ENCODE peak calls at places on chromosomes 3 and 15, in four cellular contexts. W, I, K and G are unnamed samples. For H3K4me1, the result is how much of the 10 kb centered on the place peaks cover.

GRCh38 chr3:34924961-34925360 is 714.4 kb upstream of the ARPP21 start:
- DNase-seq in W (no peak), I (no peak), K (no peak), G (no peak)

GRCh38 chr15:54373332-54373731 is 395.1 kb downstream of the UNC13C start:
- DNase-seq in W (no peak), I (no peak), K (no peak), G (no peak)

GRCh38 chr3:143450656-143451055 is 331.1 kb downstream of the CHST2 start:
- DNase-seq in W (no peak), I (no peak), K (no peak), G (no peak)

GRCh38 chr15:91271565-91272153 is 171.6 kb downstream of the SV2B start:
- DNase-seq in W (peak), I (peak), K (peak), G (no peak)

GRCh38 chr15:100112061-100112420 is 229.7 kb downstream of the ADAMTS17 start:
- DNase-seq in W (no peak), I (no peak), K (no peak), G (peak)

GRCh38 chr15:67063689-67064606 is 1.5 kb upstream of the SMAD3 start:
- DNase-seq in W (no peak), I (peak), K (peak), G (peak)

GRCh38 chr3:72970942-72971341 is 25.7 kb upstream of the PPP4R2 start:
- DNase-seq in W (no peak), I (no peak), K (no peak), G (no peak)

GRCh38 chr15:60648928-60649679 is 170.2 kb upstream of the ICE2 start:
- DNase-seq in W (no peak), I (no peak), K (no peak), G (no peak)

GRCh38 chr3:56154297-56154696 is 314.0 kb downstream of the ERC2 start:
- DNase-seq in W (no peak), I (no peak), K (no peak), G (no peak)

GRCh38 chr15:62644874-62645755 is 397.4 kb upstream of the TPM1 start:
- DNase-seq in W (no peak), I (no peak), K (no peak), G (no peak)

GRCh38 chr15:67024322-67024997 is 40.9 kb upstream of the SMAD3 start:
- DNase-seq in W (no peak), I (peak), K (no peak), G (peak)

GRCh38 chr3:171865191-171865865 is 22.2 kb downstream of the TMEM212 start:
- DNase-seq in W (no peak), I (no peak), K (no peak), G (no peak)

GRCh38 chr3:52244061-52244628 is 1.4 kb upstream of the PPM1M start:
- DNase-seq in W (peak), I (no peak), K (no peak), G (peak)

GRCh38 chr3:114721209-114721608 is 425.9 kb downstream of the ZBTB20 start:
- DNase-seq in W (no peak), I (no peak), K (no peak), G (no peak)

GRCh38 chr3:128319741-128320141 is 146.9 kb downstream of the DNAJB8 start:
- DNase-seq in W (no peak), I (no peak), K (no peak), G (no peak)

GRCh38 chr3:10527295-10528016 is 22.1 kb upstream of the ATP2B2 start:
- DNase-seq in W (no peak), I (no peak), K (no peak), G (peak)

GRCh38 chr3:66997560-66998074 is 490 bp upstream of the KBTBD8 start:
- DNase-seq in W (peak), I (peak), K (no peak), G (no peak)

GRCh38 chr3:133620066-133620784 is 41.5 kb downstream of the TOPBP1 start:
- DNase-seq in W (no peak), I (no peak), K (no peak), G (no peak)

GRCh38 chr15:76460871-76461270 is 124.3 kb downstream of the ISL2 start:
- DNase-seq in W (no peak), I (no peak), K (no peak), G (no peak)

GRCh38 chr3:179801263-179801662 is 148.4 kb downstream of the USP13 start:
- DNase-seq in W (no peak), I (no peak), K (no peak), G (no peak)

GRCh38 chr3:65473746-65474145 is 565.0 kb downstream of the MAGI1 start:
- DNase-seq in W (no peak), I (no peak), K (no peak), G (no peak)

GRCh38 chr3:140760324-140761075 is 82.6 kb downstream of the TRIM42 start:
- DNase-seq in W (no peak), I (no peak), K (no peak), G (no peak)

GRCh38 chr3:8186213-8186612 is 315.4 kb upstream of the LMCD1 start:
- DNase-seq in W (no peak), I (no peak), K (no peak), G (no peak)

GRCh38 chr3:65128346-65128745 is 440.5 kb upstream of the ADAMTS9 start:
- DNase-seq in W (no peak), I (no peak), K (no peak), G (no peak)

GRCh38 chr3:188904670-188905069 is 267.1 kb upstream of the TPRG1 start:
- DNase-seq in W (no peak), I (no peak), K (no peak), G (no peak)

GRCh38 chr15:95690631-95691340 is 639.7 kb upstream of the NR2F2 start:
- DNase-seq in W (no peak), I (no peak), K (no peak), G (no peak)

GRCh38 chr3:123155471-123156011 is 46.2 kb upstream of the SEC22A start:
- DNase-seq in W (no peak), I (no peak), K (no peak), G (peak)

GRCh38 chr3:178205750-178206149 is 330.5 kb upstream of the KCNMB2 start:
- DNase-seq in W (no peak), I (no peak), K (no peak), G (no peak)

GRCh38 chr3:52623234-52623792 is 62.4 kb downstream of the PBRM1 start:
- DNase-seq in W (no peak), I (no peak), K (no peak), G (no peak)

DNA sequence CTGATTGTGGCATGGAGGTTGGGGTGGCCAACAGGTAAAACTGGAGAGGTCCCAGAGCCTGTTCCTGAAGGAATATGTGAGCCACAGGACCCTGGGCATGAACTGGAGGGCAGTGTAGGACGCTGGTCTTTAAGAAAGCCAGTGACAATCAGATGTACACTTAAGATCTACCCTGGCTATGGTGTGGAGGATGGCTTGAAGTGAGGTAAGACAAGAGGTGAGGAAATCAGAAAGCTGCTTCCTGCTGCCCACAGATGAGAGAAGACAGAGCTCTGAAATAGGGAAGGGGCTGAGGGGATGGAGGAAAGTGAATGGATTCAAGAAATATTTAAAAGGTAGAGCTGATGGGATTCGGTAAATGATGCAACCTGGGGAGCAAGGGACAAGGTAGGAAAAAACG is 22.7 kb upstream of the KLHL6 start:
- DNase-seq in W (no peak), I (no peak), K (no peak), G (no peak)
- H3K4me1 ChIP-seq in W (under half), I (under half), K (under half), G (under half)

GRCh38 chr3:45597581-45597980 is 3.0 kb downstream of the LIMD1 start:
- DNase-seq in W (no peak), I (no peak), K (no peak), G (no peak)

GRCh38 chr3:45599984-45600650 is 5.6 kb downstream of the LIMD1 start:
- DNase-seq in W (no peak), I (no peak), K (no peak), G (no peak)

GRCh38 chr3:45597166-45597565 is 2.6 kb downstream of the LIMD1 start:
- DNase-seq in W (no peak), I (no peak), K (no peak), G (no peak)

GRCh38 chr3:45601156-45601555 is 6.6 kb downstream of the LIMD1 start:
- DNase-seq in W (no peak), I (no peak), K (no peak), G (no peak)

DNA sequence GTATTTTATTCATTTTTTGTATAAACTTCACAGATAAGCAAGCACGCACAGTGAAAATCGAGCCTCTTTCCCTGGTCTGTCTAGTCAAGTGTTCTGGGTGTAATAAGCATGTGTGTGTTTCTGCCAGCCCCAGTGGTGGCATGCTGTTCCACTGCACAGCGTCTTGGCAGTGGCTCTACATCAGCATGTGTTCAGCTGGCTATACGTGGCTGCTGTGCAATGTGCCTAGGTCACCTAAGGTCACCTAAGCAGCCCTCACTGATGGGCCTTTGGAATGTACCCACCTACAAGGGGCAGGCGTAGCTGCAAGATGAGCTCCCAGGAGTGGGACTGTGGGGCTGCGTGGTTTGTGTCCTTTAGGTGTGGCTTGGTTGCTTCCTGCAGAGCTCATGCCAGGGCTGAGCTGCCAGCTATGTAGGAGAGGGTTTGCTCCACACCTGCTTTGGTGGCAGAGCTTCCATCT is 4.9 kb downstream of the LIMD1 start:
- DNase-seq in W (no peak), I (no peak), K (no peak), G (no peak)
- H3K4me1 ChIP-seq in W (half or more), I (half or more), K (under half), G (half or more)

DNA sequence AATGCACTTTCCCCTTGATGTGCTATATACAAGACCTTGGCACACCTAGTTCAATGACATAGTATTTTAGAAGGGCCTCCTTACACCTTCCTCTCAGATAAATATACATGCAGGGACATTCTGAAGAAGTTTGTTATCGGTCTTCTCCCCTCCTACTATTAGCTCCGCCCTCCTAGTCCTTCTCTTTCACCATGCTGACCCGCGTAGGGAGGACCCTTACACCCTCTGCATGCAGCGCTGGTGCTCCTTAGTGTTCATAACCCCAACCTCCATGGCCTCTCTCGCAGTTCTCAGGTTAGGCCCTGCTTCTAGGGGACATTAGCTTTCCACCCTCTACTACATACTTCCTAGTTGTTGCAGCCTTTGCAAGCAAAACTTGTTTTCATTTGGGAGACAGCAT is 146.4 kb downstream of the PGPEP1L start:
- DNase-seq in W (no peak), I (no peak), K (no peak), G (no peak)
- H3K4me1 ChIP-seq in W (under half), I (half or more), K (under half), G (under half)

DNA sequence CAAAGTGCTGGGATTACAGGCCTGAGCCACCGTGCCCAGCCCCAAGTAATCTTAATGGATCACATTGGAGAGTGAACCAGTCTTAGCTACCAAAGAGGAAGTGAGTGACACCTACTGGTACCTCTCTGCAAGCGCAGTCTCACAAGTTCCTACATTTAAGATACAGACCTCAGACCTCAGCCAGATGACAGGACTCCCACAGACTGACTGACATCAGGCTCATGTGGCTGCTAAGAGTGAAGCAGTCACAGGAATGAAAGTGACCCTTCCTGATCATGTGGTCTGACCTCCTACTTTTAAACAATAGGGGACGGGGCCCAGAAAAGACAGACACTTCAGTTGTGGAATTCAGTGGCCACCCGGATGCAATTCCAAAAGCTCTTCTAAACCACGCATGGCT is 36.3 kb upstream of the GNB5 start:
- DNase-seq in W (peak), I (peak), K (peak), G (no peak)
- H3K4me1 ChIP-seq in W (under half), I (under half), K (under half), G (under half)

GRCh38 chr15:69916169-69916785 is 181.4 kb downstream of the TLE3 start:
- DNase-seq in W (no peak), I (no peak), K (no peak), G (no peak)
- H3K4me1 ChIP-seq in W (under half), I (under half), K (under half), G (under half)

GRCh38 chr15:71120428-71120944 is 5.2 kb downstream of the THSD4 start:
- DNase-seq in W (no peak), I (no peak), K (no peak), G (no peak)

GRCh38 chr15:71117906-71118305 is 2.6 kb downstream of the THSD4 start:
- DNase-seq in W (no peak), I (no peak), K (no peak), G (no peak)

GRCh38 chr15:71116942-71117341 is 1.7 kb downstream of the THSD4 start:
- DNase-seq in W (no peak), I (peak), K (no peak), G (no peak)

GRCh38 chr15:71118345-71118744 is 3.1 kb downstream of the THSD4 start:
- DNase-seq in W (no peak), I (no peak), K (no peak), G (no peak)

GRCh38 chr15:71118881-71119632 is 3.8 kb downstream of the THSD4 start:
- DNase-seq in W (no peak), I (no peak), K (no peak), G (no peak)
- H3K4me1 ChIP-seq in W (under half), I (under half), K (under half), G (under half)